ENCODE peak calls at places on chromosome 10, in ten cellular contexts. W is stomach, P is A549, N is uterus, B is GM12878, Z is IMR-90, F is sigmoid colon, D is upper lobe of left lung, T is HCT116, Q is transverse colon. U is an unnamed sample.

GRCh38 chr10:128578766-128579165 is 452.5 kb upstream of the MKI67 start:
- DNase-seq in W (no peak), P (no peak), N (no peak), B (no peak), Z (no peak), F (no peak), D (peak), T (no peak), Q (no peak), U (no peak)

GRCh38 chr10:1363466-1364121 is 307.4 kb downstream of the WDR37 start:
- DNase-seq in W (no peak), P (no peak), N (no peak), B (no peak), Z (no peak), F (no peak), D (peak), T (no peak), Q (no peak), U (peak)

GRCh38 chr10:112475565-112476233 is 28.7 kb downstream of the VTI1A start:
- DNase-seq in W (no peak), P (no peak), N (no peak), B (no peak), Z (peak), F (no peak), D (no peak), T (no peak), Q (no peak), U (no peak)

GRCh38 chr10:22712246-22712958 is 2.0 kb downstream of the PIP4K2A start:
- DNase-seq in W (no peak), P (no peak), N (no peak), B (no peak), Z (peak), F (no peak), D (no peak), T (no peak), Q (no peak), U (no peak)

GRCh38 chr10:24432478-24433416 is 223.8 kb downstream of the KIAA1217 start:
- DNase-seq in W (no peak), P (no peak), N (no peak), B (no peak), Z (peak), F (no peak), D (no peak), T (no peak), Q (no peak), U (no peak)

GRCh38 chr10:3235996-3236510 is 63.5 kb upstream of the PITRM1 start:
- DNase-seq in W (no peak), P (no peak), N (no peak), B (no peak), Z (no peak), F (no peak), D (no peak), T (no peak), Q (no peak), U (no peak)

GRCh38 chr10:26799342-26799741 is 61.4 kb downstream of the ABI1 start:
- DNase-seq in W (no peak), P (no peak), N (no peak), B (peak), Z (no peak), F (no peak), D (no peak), T (no peak), Q (peak), U (no peak)

GRCh38 chr10:8056378-8056777 is 1.9 kb downstream of the GATA3 start:
- DNase-seq in W (no peak), P (no peak), N (no peak), B (no peak), Z (no peak), F (no peak), D (no peak), T (no peak), Q (no peak), U (peak)

GRCh38 chr10:97666992-97667391 is 20.0 kb downstream of the AVPI1 start:
- DNase-seq in W (no peak), P (no peak), N (no peak), B (no peak), Z (no peak), F (no peak), D (no peak), T (no peak), Q (no peak), U (no peak)

GRCh38 chr10:27620425-27621397 is 116.6 kb downstream of the RAB18 start:
- DNase-seq in W (no peak), P (no peak), N (peak), B (no peak), Z (peak), F (peak), D (no peak), T (no peak), Q (no peak), U (no peak)

GRCh38 chr10:122098924-122099323 is 110.0 kb downstream of the TACC2 start:
- DNase-seq in W (no peak), P (no peak), N (no peak), B (no peak), Z (no peak), F (no peak), D (no peak), T (no peak), Q (no peak), U (no peak)

GRCh38 chr10:47351899-47352815 is 4.0 kb downstream of the RBP3 start:
- DNase-seq in W (no peak), P (no peak), N (no peak), B (no peak), Z (no peak), F (no peak), D (no peak), T (no peak), Q (no peak), U (no peak)

GRCh38 chr10:61135276-61135721 is 191.3 kb upstream of the RHOBTB1 start:
- DNase-seq in W (no peak), P (no peak), N (no peak), B (peak), Z (no peak), F (no peak), D (no peak), T (no peak), Q (no peak), U (no peak)

GRCh38 chr10:103473261-103473671 is 5.8 kb downstream of the CALHM3 start:
- DNase-seq in W (no peak), P (no peak), N (no peak), B (no peak), Z (no peak), F (no peak), D (peak), T (no peak), Q (no peak), U (no peak)

GRCh38 chr10:88979153-88979562 is 11.4 kb upstream of the FAS start:
- DNase-seq in W (no peak), P (no peak), N (peak), B (no peak), Z (peak), F (peak), D (peak), T (no peak), Q (no peak), U (no peak)

GRCh38 chr10:105239311-105240215 is 598.5 kb downstream of the SORCS3 start:
- DNase-seq in W (peak), P (no peak), N (no peak), B (no peak), Z (no peak), F (no peak), D (no peak), T (no peak), Q (no peak), U (no peak)

GRCh38 chr10:21820952-21821351 is 182.6 kb downstream of the DNAJC1 start:
- DNase-seq in W (no peak), P (no peak), N (no peak), B (no peak), Z (no peak), F (no peak), D (no peak), T (no peak), Q (no peak), U (no peak)

GRCh38 chr10:102419561-102420442 is 834 bp upstream of the FBXL15 start:
- DNase-seq in W (peak), P (peak), N (no peak), B (no peak), Z (no peak), F (no peak), D (peak), T (no peak), Q (peak), U (no peak)

GRCh38 chr10:19250542-19250941 is 201.9 kb downstream of the MALRD1 start:
- DNase-seq in W (no peak), P (no peak), N (no peak), B (no peak), Z (peak), F (no peak), D (no peak), T (no peak), Q (no peak), U (no peak)

GRCh38 chr10:106942035-106942662 is 222.4 kb downstream of the SORCS1 start:
- DNase-seq in W (no peak), P (no peak), N (no peak), B (no peak), Z (no peak), F (peak), D (no peak), T (no peak), Q (no peak), U (no peak)

GRCh38 chr10:30967654-30968421 is 63.8 kb downstream of the ZNF438 start:
- DNase-seq in W (no peak), P (no peak), N (no peak), B (no peak), Z (no peak), F (no peak), D (no peak), T (no peak), Q (no peak), U (no peak)

GRCh38 chr10:111344804-111345203 is 268.0 kb downstream of the ADRA2A start:
- DNase-seq in W (no peak), P (no peak), N (no peak), B (no peak), Z (no peak), F (no peak), D (no peak), T (no peak), Q (no peak), U (no peak)

GRCh38 chr10:98567396-98567795 is 120.7 kb upstream of the HPS1 start:
- DNase-seq in W (no peak), P (no peak), N (no peak), B (no peak), Z (no peak), F (no peak), D (no peak), T (no peak), Q (no peak), U (no peak)

GRCh38 chr10:15200626-15201025 is 32.1 kb upstream of the NMT2 start:
- DNase-seq in W (no peak), P (peak), N (no peak), B (no peak), Z (peak), F (no peak), D (no peak), T (peak), Q (no peak), U (no peak)

GRCh38 chr10:83692196-83692595 is 447.1 kb upstream of the GHITM start:
- DNase-seq in W (no peak), P (no peak), N (no peak), B (no peak), Z (no peak), F (no peak), D (no peak), T (no peak), Q (no peak), U (no peak)

GRCh38 chr10:109962247-109962646 is 38.9 kb upstream of the XPNPEP1 start:
- DNase-seq in W (no peak), P (no peak), N (no peak), B (no peak), Z (peak), F (no peak), D (no peak), T (no peak), Q (no peak), U (no peak)

GRCh38 chr10:80173441-80173840 is 31.9 kb downstream of the ANXA11 start:
- DNase-seq in W (no peak), P (no peak), N (no peak), B (no peak), Z (no peak), F (peak), D (no peak), T (no peak), Q (no peak), U (no peak)

GRCh38 chr10:10367277-10367676 is 650.4 kb upstream of the CELF2 start:
- DNase-seq in W (no peak), P (no peak), N (no peak), B (no peak), Z (no peak), F (no peak), D (no peak), T (no peak), Q (no peak), U (no peak)

GRCh38 chr10:68135922-68136718 is 26.8 kb downstream of the MYPN start:
- DNase-seq in W (no peak), P (peak), N (no peak), B (no peak), Z (peak), F (no peak), D (no peak), T (peak), Q (no peak), U (no peak)
- TF ChIP-seq POLR2A in W (no peak), P (no peak), N (no peak), B (no peak), Z (peak), F (no peak), D (no peak), T (no peak), Q (no peak), U (no peak)

DNA sequence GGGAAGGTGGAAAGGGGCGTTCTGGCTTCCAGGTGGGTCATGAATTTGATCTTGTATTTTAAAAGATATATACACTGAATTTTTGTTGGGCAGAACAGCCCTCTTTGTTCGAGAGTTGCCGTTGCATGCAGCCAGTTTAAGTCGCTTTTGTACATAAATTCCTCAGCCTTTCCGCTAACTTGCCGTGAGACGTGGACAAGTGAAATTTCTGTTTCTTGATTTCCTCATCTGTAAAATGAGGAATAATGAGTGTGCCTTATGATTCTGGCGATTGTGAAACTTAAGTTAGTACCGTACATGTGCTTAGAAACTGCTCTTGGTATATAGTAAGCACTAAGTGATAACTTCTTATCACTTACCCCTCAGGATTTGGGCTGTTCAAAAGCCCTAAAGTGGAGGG is 1.3 kb downstream of the CCNJ start:
- DNase-seq in W (no peak), P (no peak), N (no peak), B (no peak), Z (peak), F (no peak), D (no peak), T (no peak), Q (no peak), U (no peak)
- H3K27ac ChIP-seq in W (peak), P (peak), N (peak), B (peak), Z (peak), F (peak), D (peak), T (no peak), Q (peak), U (peak)

GRCh38 chr10:14089556-14090297 is 241.0 kb downstream of the FRMD4A start:
- DNase-seq in W (no peak), P (no peak), N (no peak), B (no peak), Z (no peak), F (no peak), D (no peak), T (no peak), Q (no peak), U (no peak)

GRCh38 chr10:14092749-14093148 is 238.0 kb downstream of the FRMD4A start:
- DNase-seq in W (no peak), P (no peak), N (no peak), B (no peak), Z (no peak), F (no peak), D (no peak), T (no peak), Q (no peak), U (no peak)

GRCh38 chr10:14099885-14100284 is 230.8 kb downstream of the FRMD4A start:
- DNase-seq in W (no peak), P (no peak), N (no peak), B (no peak), Z (no peak), F (no peak), D (no peak), T (no peak), Q (no peak), U (no peak)

DNA sequence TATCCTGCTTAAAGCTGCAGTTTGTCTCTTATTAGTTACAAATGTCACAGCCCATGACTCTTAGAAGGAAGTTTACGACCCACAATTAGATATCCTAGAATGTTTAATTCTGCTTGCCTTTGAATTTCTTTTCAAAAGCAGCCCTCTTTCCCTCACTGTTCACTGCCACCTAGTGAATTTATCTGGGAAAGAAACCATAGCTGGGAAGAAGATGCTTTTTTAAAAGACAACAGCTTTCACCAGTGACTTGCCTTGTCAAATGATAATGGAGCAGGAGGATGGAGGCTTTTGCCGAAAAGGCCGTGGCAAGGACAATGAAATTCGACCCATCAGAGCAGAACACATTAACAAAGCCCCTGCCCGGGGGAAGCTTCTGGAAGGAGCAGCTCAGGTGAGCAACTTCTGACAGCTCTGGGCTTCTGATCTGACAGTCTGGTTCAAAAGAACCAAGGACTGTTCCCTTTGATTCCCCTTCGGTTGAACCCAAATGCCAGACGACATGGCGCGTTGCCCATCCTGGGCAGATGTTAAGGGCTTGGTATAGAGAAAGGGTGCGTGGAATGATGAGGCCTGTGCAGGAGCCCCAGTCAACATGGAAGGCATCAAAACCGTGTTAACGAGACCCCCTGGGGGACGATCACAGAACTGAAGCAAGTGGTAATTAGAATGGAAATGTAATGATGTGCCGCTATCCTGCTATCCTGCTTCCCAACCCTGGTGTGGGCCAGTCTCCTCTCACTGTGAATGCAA is 236.8 kb downstream of the FRMD4A start:
- DNase-seq in W (no peak), P (peak), N (no peak), B (no peak), Z (peak), F (no peak), D (no peak), T (no peak), Q (no peak), U (no peak)
- H3K4me3 ChIP-seq in W (no peak), P (no peak), N (no peak), B (no peak), Z (no peak), F (no peak), D (no peak), T (no peak), Q (no peak), U (no peak)

GRCh38 chr10:72353028-72353962 is 1.4 kb downstream of the DNAJB12 start:
- DNase-seq in W (no peak), P (peak), N (no peak), B (no peak), Z (peak), F (no peak), D (no peak), T (no peak), Q (no peak), U (no peak)

GRCh38 chr10:72355214-72355555 is 466 bp upstream of the DNAJB12 start:
- DNase-seq in W (no peak), P (no peak), N (no peak), B (no peak), Z (no peak), F (no peak), D (no peak), T (no peak), Q (no peak), U (no peak)

GRCh38 chr10:72353963-72354355 is 760 bp downstream of the DNAJB12 start:
- DNase-seq in W (no peak), P (peak), N (peak), B (no peak), Z (peak), F (no peak), D (peak), T (no peak), Q (no peak), U (no peak)

GRCh38 chr10:72356115-72356514 is 1.4 kb upstream of the DNAJB12 start:
- DNase-seq in W (no peak), P (no peak), N (no peak), B (no peak), Z (no peak), F (no peak), D (no peak), T (no peak), Q (no peak), U (no peak)

DNA sequence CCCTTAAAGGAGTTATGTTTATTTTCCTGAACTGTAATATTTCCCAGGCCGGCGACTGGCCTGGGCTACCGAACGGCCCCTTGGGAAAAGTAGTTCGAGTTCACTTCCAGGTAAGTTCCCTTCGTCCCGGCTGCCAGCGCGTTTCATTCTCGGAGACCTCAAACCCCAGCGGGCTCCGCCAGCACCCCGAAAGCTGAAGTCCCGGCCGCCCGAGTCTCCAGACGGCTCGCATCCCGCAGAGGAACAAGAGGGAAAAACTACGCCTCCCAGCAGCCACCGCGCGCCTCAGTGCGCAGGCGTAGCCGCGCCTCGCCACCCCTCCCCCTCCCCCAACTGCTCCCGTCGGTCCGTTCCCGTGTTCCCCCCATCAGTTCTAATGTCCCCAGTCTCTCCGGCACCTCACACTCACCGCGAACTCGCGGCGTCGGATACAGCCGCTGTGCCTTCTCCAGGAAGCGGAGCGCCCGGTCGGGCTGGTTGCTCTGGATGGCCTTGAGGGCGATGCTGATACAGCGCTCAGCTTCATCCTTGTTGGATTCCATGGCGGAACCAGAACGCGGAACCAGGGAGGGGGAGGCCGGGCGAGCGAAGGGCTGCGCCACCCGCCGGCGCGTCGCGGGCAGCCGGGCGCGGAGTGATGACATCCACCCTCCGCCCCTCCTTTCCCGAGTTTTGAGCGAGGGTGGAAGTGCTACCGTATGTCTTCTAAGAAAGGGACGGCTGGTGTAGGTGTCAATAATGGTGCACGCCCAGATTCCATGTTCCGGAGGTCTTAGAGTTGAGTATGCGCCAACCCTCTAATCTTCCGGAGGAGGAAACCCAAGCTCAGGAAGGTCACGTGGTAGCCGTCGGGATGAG is at the start of gene DNAJB12:
- DNase-seq in W (peak), P (peak), N (peak), B (peak), Z (peak), F (peak), D (peak), T (peak), Q (peak), U (peak)
- TF ChIP-seq POLR2A in W (no peak), P (peak), N (peak), B (peak), Z (peak), F (peak), D (no peak), T (peak), Q (peak), U (peak)

GRCh38 chr10:51860257-51860656 is 160.9 kb upstream of the CSTF2T start:
- DNase-seq in W (no peak), P (no peak), N (peak), B (no peak), Z (peak), F (peak), D (no peak), T (no peak), Q (no peak), U (no peak)
- H3K27ac ChIP-seq in W (no peak), P (no peak), N (no peak), B (no peak), Z (no peak), F (peak), D (no peak), T (no peak), Q (no peak), U (no peak)

DNA sequence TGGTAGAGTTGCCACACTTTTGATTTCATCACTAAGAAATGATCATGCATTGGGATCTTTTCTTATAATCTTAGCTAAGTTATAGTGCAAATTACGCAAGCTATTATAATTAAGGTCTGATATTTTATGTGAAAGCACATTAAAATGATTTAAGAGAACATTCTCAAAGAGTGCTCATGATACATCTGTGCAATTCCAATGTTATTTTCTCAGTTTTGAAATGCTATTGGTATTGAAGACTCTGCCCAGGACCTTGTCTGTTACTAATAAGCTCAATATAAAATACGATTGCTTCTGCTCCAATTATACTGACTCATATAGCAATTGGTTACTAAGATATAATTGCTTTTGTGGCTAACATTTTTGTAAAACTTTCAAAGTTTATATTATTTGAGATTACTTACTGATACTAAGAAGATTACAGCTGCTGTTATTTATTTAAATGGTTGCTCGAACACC is 180.9 kb downstream of the ADAM12 start:
- DNase-seq in W (no peak), P (no peak), N (no peak), B (no peak), Z (peak), F (no peak), D (no peak), T (no peak), Q (no peak), U (no peak)
- H3K4me3 ChIP-seq in W (no peak), P (no peak), N (no peak), B (no peak), Z (no peak), F (no peak), D (no peak), T (no peak), Q (no peak), U (no peak)

U was measured in suprapubic skin.